ENCODE peak calls at places on chromosomes 3 and 15, in five cellular contexts. Q is psoas muscle, Y is IMR-90, K is foreskin fibroblast, I is A549. E is an unnamed sample.

GRCh38 chr15:92897620-92898019 is 2.5 kb upstream of the CHD2 start:
- DNase-seq in I (no peak), Y (no peak), K (no peak), Q (no peak), E (no peak)

GRCh38 chr3:171878441-171879225 is 35.5 kb downstream of the TMEM212 start:
- DNase-seq in Y (peak), I (no peak), Q (no peak), K (no peak), E (peak)

GRCh38 chr3:70042683-70043082 is 43.1 kb downstream of the SAMMSON start:
- DNase-seq in Q (no peak), Y (no peak), K (no peak), I (no peak), E (no peak)

GRCh38 chr3:182609575-182610156 is 183.6 kb upstream of the ATP11B start:
- DNase-seq in K (no peak), Y (no peak), Q (no peak), I (no peak), E (no peak)

GRCh38 chr3:23501201-23501824 is 298.2 kb downstream of the UBE2E2 start:
- DNase-seq in Q (no peak), Y (peak), K (no peak), I (no peak), E (no peak)

GRCh38 chr3:43691120-43692002 is 623 bp downstream of the ABHD5 start:
- DNase-seq in Y (peak), Q (peak), K (peak), I (peak), E (peak)

GRCh38 chr15:57133127-57133968 is 214.9 kb downstream of the TCF12 start:
- DNase-seq in Y (peak), I (no peak), K (peak), Q (no peak), E (peak)

GRCh38 chr15:90681480-90681879 is 35.7 kb upstream of the BLM start:
- DNase-seq in Q (peak), I (no peak), Y (peak), K (peak), E (peak)

GRCh38 chr3:72694398-72694797 is 153.8 kb downstream of the SHQ1 start:
- DNase-seq in Q (no peak), I (no peak), K (peak), Y (peak), E (peak)

GRCh38 chr3:112486811-112487505 is 12.3 kb downstream of the BTLA start:
- DNase-seq in Y (no peak), K (no peak), I (no peak), Q (no peak), E (no peak)

GRCh38 chr3:151412989-151413388 is 28.4 kb upstream of the P2RY12 start:
- DNase-seq in Q (no peak), K (no peak), I (no peak), Y (no peak), E (no peak)

GRCh38 chr3:58488962-58489361 is 2.9 kb upstream of the KCTD6 start:
- DNase-seq in Y (no peak), I (no peak), Q (no peak), K (no peak), E (no peak)

GRCh38 chr3:167936010-167936409 is 159.7 kb downstream of the GOLIM4 start:
- DNase-seq in Q (no peak), I (no peak), K (no peak), Y (no peak), E (no peak)

GRCh38 chr15:68407886-68408500 is 24.0 kb downstream of the ITGA11 start:
- DNase-seq in Y (no peak), I (no peak), K (no peak), Q (no peak), E (no peak)

GRCh38 chr3:115814006-115814405 is 190.7 kb downstream of the GAP43 start:
- DNase-seq in Q (no peak), K (no peak), I (no peak), Y (no peak), E (no peak)

GRCh38 chr3:41112466-41112865 is 86.8 kb upstream of the CTNNB1 start:
- DNase-seq in Y (no peak), I (no peak), K (no peak), Q (no peak), E (no peak)

GRCh38 chr3:43035801-43036340 is 56.8 kb downstream of the GASK1A start:
- DNase-seq in I (no peak), Q (no peak), Y (no peak), K (no peak), E (no peak)

GRCh38 chr3:40725026-40725425 is 200.3 kb downstream of the ZNF621 start:
- DNase-seq in Q (no peak), K (no peak), Y (no peak), I (no peak), E (no peak)

GRCh38 chr3:21073561-21073960 is 677.4 kb downstream of the ZNF385D start:
- DNase-seq in Q (no peak), K (no peak), Y (no peak), I (no peak), E (peak)

GRCh38 chr3:69200384-69201068 is 78.1 kb upstream of the LMOD3 start:
- DNase-seq in K (peak), Q (no peak), I (peak), Y (peak), E (peak)

GRCh38 chr3:69691860-69692259 is 47.4 kb upstream of the MITF start:
- DNase-seq in Y (no peak), K (no peak), Q (no peak), I (no peak), E (no peak)

GRCh38 chr15:88513195-88513594 is 33.3 kb downstream of the DET1 start:
- DNase-seq in K (peak), Q (no peak), I (no peak), Y (peak), E (peak)

GRCh38 chr15:63487076-63487757 is 17.2 kb upstream of the USP3 start:
- DNase-seq in K (peak), I (peak), Y (peak), Q (peak), E (peak)

GRCh38 chr15:58545307-58546065 is 113.7 kb downstream of the LIPC start:
- DNase-seq in K (no peak), Y (peak), Q (no peak), I (no peak), E (no peak)

GRCh38 chr3:52070724-52071621 is 14.6 kb upstream of the DUSP7 start:
- DNase-seq in K (no peak), Y (no peak), Q (peak), I (no peak), E (no peak)

GRCh38 chr3:98679986-98680385 is 83.2 kb upstream of the ST3GAL6 start:
- DNase-seq in K (no peak), I (no peak), Y (no peak), Q (no peak), E (no peak)

GRCh38 chr3:53597136-53597915 is 102.9 kb downstream of the CACNA1D start:
- DNase-seq in Y (no peak), Q (no peak), I (no peak), K (no peak), E (no peak)
- H3K4me3 ChIP-seq in Y (no peak), Q (no peak), I (no peak), K (no peak), E (no peak)

GRCh38 chr3:105367406-105368213 is 901 bp downstream of the ALCAM start:
- DNase-seq in Q (peak), Y (peak), K (peak), I (peak), E (peak)
- TF ChIP-seq CTCF in Q (no peak), Y (peak), K (no peak), I (no peak), E (peak)

GRCh38 chr3:9498781-9499180 is 54.8 kb downstream of the LHFPL4 start:
- DNase-seq in Q (no peak), K (no peak), I (no peak), Y (no peak), E (no peak)

GRCh38 chr3:9501226-9501625 is 52.4 kb downstream of the LHFPL4 start:
- DNase-seq in Y (no peak), I (no peak), Q (no peak), K (no peak), E (no peak)

GRCh38 chr3:9497821-9498565 is 55.6 kb downstream of the LHFPL4 start:
- DNase-seq in K (peak), Y (peak), Q (no peak), I (no peak), E (peak)

GRCh38 chr3:9500108-9501050 is 53.2 kb downstream of the LHFPL4 start:
- DNase-seq in Q (peak), I (peak), K (peak), Y (peak), E (peak)

DNA sequence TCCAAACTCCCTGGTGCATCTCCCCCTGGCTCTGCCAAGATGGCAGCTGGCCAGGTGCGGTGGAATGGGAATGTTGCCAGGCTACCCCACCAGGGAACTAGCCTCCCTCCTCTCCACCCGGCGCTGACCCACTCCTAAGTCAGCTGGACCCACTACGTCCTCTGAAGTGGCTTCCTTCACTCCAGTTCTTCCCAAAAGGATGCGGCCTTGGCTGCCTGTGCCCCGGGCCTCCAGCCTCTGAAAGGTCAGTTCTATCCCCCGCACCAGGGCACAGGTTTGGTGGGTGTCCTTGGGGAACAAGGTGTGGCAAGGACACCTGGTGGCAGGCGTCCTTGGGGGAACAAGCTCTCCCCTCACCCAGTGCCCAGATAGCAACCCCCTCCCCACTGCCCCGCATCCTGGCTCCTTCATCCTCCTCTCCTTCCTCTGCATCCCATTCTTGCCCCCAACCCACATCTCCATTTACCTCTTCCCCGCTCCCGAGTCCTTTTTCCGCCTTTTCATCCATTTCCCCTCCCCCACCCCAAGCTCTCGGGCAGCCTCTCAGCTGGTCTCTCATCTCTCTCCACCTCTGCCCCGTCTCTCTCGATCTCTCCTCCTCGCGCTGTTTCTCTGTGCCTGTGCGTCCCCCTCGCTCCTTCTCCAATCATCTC is 54.0 kb downstream of the LHFPL4 start:
- DNase-seq in I (no peak), Y (no peak), K (no peak), Q (no peak), E (no peak)
- H3K4me3 ChIP-seq in I (no peak), Y (no peak), K (no peak), Q (no peak), E (no peak)

GRCh38 chr3:196951371-196951770 is 9.0 kb upstream of the NCBP2 start:
- DNase-seq in Y (no peak), Q (no peak), K (no peak), I (no peak), E (no peak)

GRCh38 chr3:196947860-196948441 is 5.6 kb upstream of the NCBP2 start:
- DNase-seq in I (no peak), K (no peak), Q (no peak), Y (no peak), E (no peak)

GRCh38 chr3:196948442-196949365 is 6.4 kb upstream of the NCBP2 start:
- DNase-seq in I (no peak), Y (no peak), K (peak), Q (no peak), E (peak)

GRCh38 chr3:196949750-196950149 is 7.4 kb upstream of the NCBP2 start:
- DNase-seq in I (no peak), K (no peak), Q (no peak), Y (no peak), E (no peak)

DNA sequence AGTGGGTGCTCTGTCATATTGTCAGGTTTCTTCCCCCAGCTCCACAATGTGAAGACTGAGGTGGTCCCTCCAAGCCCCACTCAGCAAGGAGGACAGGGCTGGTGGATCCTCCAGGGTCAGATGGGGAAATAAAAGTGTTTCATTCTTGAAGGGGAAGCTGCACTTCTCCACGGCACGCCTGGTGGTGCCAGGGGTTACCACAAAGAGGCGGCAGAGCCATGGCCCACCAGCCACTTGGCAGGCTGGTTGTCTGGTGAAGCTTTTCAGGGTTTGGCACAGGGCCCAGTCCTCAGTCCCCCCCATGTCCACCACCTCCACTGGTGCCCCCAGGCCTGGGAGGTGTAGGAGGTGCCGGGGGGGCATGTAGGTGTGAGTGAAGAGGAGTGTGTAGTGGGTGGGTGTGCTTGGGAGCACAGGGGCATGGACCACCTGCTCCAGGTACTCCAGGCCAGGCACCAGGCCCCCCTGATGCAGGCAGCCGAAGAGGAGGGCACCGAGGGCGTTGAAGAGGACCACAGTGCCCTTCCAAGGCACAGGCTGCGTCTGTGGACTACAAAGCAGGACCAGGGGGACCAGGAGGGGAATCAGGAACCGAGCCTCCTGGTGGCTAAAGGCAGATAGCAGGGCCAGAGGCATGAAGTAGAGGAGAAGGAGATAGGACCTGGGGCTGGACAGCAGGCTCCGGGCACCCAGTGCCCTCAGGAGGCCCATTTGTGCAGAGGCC is 5.0 kb upstream of the NCBP2 start:
- DNase-seq in Y (no peak), K (no peak), I (no peak), Q (no peak), E (no peak)
- TF ChIP-seq CTCF in Y (peak), K (peak), I (no peak), Q (no peak), E (peak)

GRCh38 chr3:156817931-156818765 is 8.0 kb upstream of the LEKR1 start:
- DNase-seq in I (no peak), Y (no peak), K (no peak), Q (no peak), E (no peak)

GRCh38 chr3:156818890-156819289 is 7.3 kb upstream of the LEKR1 start:
- DNase-seq in I (peak), Q (no peak), K (peak), Y (peak), E (peak)

GRCh38 chr3:156819842-156820686 is 6.1 kb upstream of the LEKR1 start:
- DNase-seq in Q (no peak), I (no peak), K (no peak), Y (no peak), E (peak)

GRCh38 chr3:156816794-156817741 is 9.1 kb upstream of the LEKR1 start:
- DNase-seq in Q (peak), Y (peak), K (peak), I (peak), E (peak)

GRCh38 chr3:156820687-156821070 is 5.5 kb upstream of the LEKR1 start:
- DNase-seq in Q (no peak), Y (no peak), I (no peak), K (no peak), E (no peak)
- H3K4me3 ChIP-seq in Q (no peak), Y (no peak), I (no peak), K (no peak), E (no peak)

DNA sequence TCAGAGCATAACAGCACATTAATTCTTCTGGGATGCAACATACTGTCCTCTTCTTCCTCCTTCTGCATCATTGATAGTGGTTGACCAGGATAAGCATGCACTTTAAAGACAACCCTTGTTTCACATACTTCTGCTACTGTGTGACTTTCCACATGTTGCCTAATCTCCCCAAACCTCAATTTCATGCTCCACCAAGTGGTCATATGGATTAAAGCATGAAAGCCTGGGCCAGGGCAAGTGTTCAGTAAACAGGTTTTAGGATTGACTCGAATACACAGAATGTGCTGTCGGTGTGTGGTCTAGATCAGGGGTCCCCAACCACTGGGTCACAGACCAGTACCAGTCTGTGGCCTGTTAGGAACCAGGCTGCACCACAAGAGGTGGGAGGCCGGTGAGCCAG is 22.5 kb upstream of the BFSP2 start:
- DNase-seq in K (peak), Y (peak), I (peak), Q (no peak), E (peak)
- TF ChIP-seq CTCF in K (peak), Y (peak), I (peak), Q (peak), E (peak)

DNA sequence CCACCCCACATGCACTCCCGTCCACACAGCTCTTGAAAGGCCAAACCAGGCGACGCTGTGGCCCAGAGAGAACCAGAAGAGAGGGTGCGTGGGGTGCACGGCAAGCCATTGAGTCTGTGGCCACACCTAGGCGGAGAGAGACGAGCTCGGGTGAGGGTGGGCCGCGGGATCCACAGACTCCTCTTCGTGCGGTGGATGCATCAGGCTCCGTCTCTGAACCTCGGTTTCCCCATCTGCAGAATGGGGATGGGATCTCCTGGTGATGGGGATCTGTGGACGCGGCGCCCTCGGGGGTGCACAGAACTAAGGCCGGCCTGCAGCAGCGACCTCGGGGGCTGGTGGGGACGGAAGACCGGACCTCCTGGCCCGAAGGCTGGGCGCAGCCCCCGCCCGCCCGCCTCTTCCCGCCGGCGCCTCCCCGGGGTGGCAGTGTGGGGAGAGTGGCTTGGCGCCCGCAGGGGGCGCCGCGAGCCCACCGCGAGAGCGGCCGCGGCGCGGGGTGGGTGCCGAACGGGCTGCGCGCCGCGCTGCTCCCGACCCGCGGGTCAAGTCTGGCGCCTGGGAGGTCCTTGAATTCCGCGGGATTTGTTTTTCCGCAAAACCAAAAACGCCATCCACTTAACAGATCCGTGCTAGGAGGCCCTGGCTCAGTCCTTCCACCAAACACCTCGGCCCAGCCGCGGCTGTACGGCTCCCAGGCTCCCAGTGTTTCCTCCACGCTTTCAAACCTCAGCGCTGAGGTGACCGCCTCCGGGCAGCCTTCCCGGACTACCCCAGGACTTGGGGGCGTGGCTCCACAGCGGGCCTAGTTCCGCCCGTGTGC is 13.2 kb upstream of the ADPGK start:
- DNase-seq in I (peak), Q (peak), Y (peak), K (peak), E (peak)
- H3K4me3 ChIP-seq in I (peak), Q (peak), Y (peak), K (peak), E (peak)

GRCh38 chr15:52291204-52291603 is 4.4 kb downstream of the MYO5C start:
- DNase-seq in I (no peak), K (no peak), Y (no peak), Q (no peak), E (no peak)

GRCh38 chr15:52290329-52290728 is 5.3 kb downstream of the MYO5C start:
- DNase-seq in Q (no peak), I (no peak), K (no peak), Y (no peak), E (no peak)

GRCh38 chr15:52290800-52291199 is 4.8 kb downstream of the MYO5C start:
- DNase-seq in K (no peak), I (no peak), Y (no peak), Q (no peak), E (no peak)

GRCh38 chr15:52294881-52295420 is 653 bp downstream of the MYO5C start:
- DNase-seq in K (no peak), I (no peak), Y (no peak), Q (no peak), E (no peak)

DNA sequence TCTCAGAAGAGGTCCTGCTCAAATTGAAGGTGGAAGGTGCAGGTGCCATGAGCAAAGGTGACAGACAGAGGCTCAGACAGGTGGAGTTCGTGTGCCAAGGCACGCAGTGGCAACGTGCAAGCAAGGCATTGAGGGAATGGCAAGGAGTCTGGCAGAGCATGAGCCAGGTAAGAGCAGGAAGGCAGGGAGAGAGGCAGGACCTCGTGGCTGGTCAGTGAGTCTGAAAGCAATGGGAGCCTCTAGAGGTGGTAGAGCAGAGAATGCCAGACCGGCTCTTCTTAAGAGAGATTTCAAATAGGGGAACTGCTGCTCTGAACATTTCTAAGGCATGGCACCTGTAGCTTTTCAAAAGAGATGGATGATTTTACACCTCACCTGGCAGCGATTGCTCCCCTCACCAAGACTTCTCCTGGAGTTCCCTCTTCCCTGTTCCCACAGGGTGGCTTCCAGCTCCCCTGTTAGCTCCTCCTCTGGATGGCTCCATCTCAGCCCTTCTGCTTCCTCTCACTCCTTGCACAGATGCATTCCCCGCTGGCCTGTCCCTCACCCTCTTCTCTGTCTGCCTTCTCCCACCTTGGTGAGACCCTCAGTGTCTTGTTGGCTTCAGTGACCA is 2.7 kb downstream of the MYO5C start:
- DNase-seq in I (peak), K (no peak), Q (no peak), Y (no peak), E (no peak)
- TF ChIP-seq CTCF in I (no peak), K (no peak), Q (no peak), Y (no peak), E (no peak)